ENCODE peak calls at places on chromosomes 4 and X, in four cellular contexts. One of them, this sample, is unnamed.

GRCh38 chr4:36386691-36387090 is 105.3 kb downstream of the DTHD1 start:
- DNase-seq in GM12865: no peak
- DNase-seq in heart left ventricle: no peak
- DNase-seq in dorsolateral prefrontal cortex: no peak
- DNase-seq in this sample: no peak

GRCh38 chr4:113935190-113935589 is 44.3 kb downstream of the ARSJ start:
- DNase-seq in heart left ventricle: no peak
- DNase-seq in dorsolateral prefrontal cortex: no peak
- DNase-seq in GM12865: no peak
- DNase-seq in this sample: no peak

GRCh38 chrX:69065451-69065850 is 99.8 kb downstream of the PJA1 start:
- DNase-seq in GM12865: no peak
- DNase-seq in heart left ventricle: no peak
- DNase-seq in dorsolateral prefrontal cortex: no peak
- DNase-seq in this sample: no peak

GRCh38 chr4:72340803-72341431 is 228.1 kb downstream of the ADAMTS3 start:
- DNase-seq in dorsolateral prefrontal cortex: no peak
- DNase-seq in GM12865: no peak
- DNase-seq in heart left ventricle: no peak
- DNase-seq in this sample: no peak

GRCh38 chr4:25144870-25145481 is 15.3 kb downstream of the SEPSECS start:
- DNase-seq in GM12865: peak; percentile 17
- DNase-seq in heart left ventricle: no peak
- DNase-seq in dorsolateral prefrontal cortex: no peak
- DNase-seq in this sample: peak; percentile 30

GRCh38 chr4:74969507-74970474 is 36.9 kb downstream of the PARM1 start:
- DNase-seq in dorsolateral prefrontal cortex: no peak
- DNase-seq in heart left ventricle: peak; percentile 50
- DNase-seq in GM12865: no peak
- DNase-seq in this sample: no peak

GRCh38 chr4:31518796-31519250 is 798.7 kb downstream of the PCDH7 start:
- DNase-seq in dorsolateral prefrontal cortex: no peak
- DNase-seq in GM12865: no peak
- DNase-seq in heart left ventricle: no peak
- DNase-seq in this sample: no peak

GRCh38 chr4:37780444-37781133 is 45.9 kb upstream of the PGM2 start:
- DNase-seq in heart left ventricle: no peak
- DNase-seq in GM12865: peak; percentile 51
- DNase-seq in dorsolateral prefrontal cortex: no peak
- DNase-seq in this sample: no peak

GRCh38 chr4:11354531-11354930 is 74.2 kb downstream of the HS3ST1 start:
- DNase-seq in heart left ventricle: no peak
- DNase-seq in GM12865: no peak
- DNase-seq in dorsolateral prefrontal cortex: no peak
- DNase-seq in this sample: no peak

GRCh38 chrX:112698946-112699345 is 19.2 kb upstream of the LHFPL1 start:
- DNase-seq in dorsolateral prefrontal cortex: no peak
- DNase-seq in heart left ventricle: no peak
- DNase-seq in GM12865: no peak
- DNase-seq in this sample: no peak

GRCh38 chr4:108850407-108850709 is 87.5 kb upstream of the ETNPPL start:
- DNase-seq in heart left ventricle: no peak
- DNase-seq in GM12865: no peak
- DNase-seq in dorsolateral prefrontal cortex: no peak
- DNase-seq in this sample: no peak

GRCh38 chr4:42750831-42751230 is 93.9 kb upstream of the ATP8A1 start:
- DNase-seq in GM12865: no peak
- DNase-seq in dorsolateral prefrontal cortex: no peak
- DNase-seq in heart left ventricle: no peak
- DNase-seq in this sample: no peak

GRCh38 chrX:155718964-155719586 is 106.3 kb upstream of the TMLHE start:
- DNase-seq in GM12865: no peak
- DNase-seq in dorsolateral prefrontal cortex: no peak
- DNase-seq in heart left ventricle: peak; percentile 46
- DNase-seq in this sample: no peak

GRCh38 chr4:15262396-15262795 is 165.4 kb upstream of the C1QTNF7 start:
- DNase-seq in heart left ventricle: no peak
- DNase-seq in GM12865: no peak
- DNase-seq in dorsolateral prefrontal cortex: no peak
- DNase-seq in this sample: no peak

GRCh38 chrX:25600776-25601175 is 537.4 kb upstream of the MAGEB18 start:
- DNase-seq in dorsolateral prefrontal cortex: no peak
- DNase-seq in GM12865: no peak
- DNase-seq in heart left ventricle: no peak
- DNase-seq in this sample: no peak

GRCh38 chrX:112819013-112819635 is 21.5 kb downstream of the AMOT start:
- DNase-seq in heart left ventricle: no peak
- DNase-seq in dorsolateral prefrontal cortex: no peak
- DNase-seq in GM12865: no peak
- DNase-seq in this sample: no peak

GRCh38 chrX:20653070-20653469 is 386.4 kb upstream of the RPS6KA3 start:
- DNase-seq in dorsolateral prefrontal cortex: no peak
- DNase-seq in GM12865: no peak
- DNase-seq in heart left ventricle: no peak
- DNase-seq in this sample: no peak

GRCh38 chr4:147927377-147928137 is 195.7 kb downstream of the ARHGAP10 start:
- DNase-seq in GM12865: no peak
- DNase-seq in dorsolateral prefrontal cortex: no peak
- DNase-seq in heart left ventricle: peak; percentile 66
- DNase-seq in this sample: no peak

GRCh38 chr4:147923854-147924253 is 192.0 kb downstream of the ARHGAP10 start:
- DNase-seq in heart left ventricle: no peak
- DNase-seq in GM12865: no peak
- DNase-seq in dorsolateral prefrontal cortex: no peak
- DNase-seq in this sample: peak; percentile 19

GRCh38 chr4:147928400-147928799 is 196.5 kb downstream of the ARHGAP10 start:
- DNase-seq in dorsolateral prefrontal cortex: no peak
- DNase-seq in GM12865: no peak
- DNase-seq in heart left ventricle: no peak
- DNase-seq in this sample: no peak

GRCh38 chr4:147924604-147925412 is 192.9 kb downstream of the ARHGAP10 start:
- DNase-seq in GM12865: no peak
- DNase-seq in dorsolateral prefrontal cortex: no peak
- DNase-seq in heart left ventricle: no peak
- DNase-seq in this sample: peak; percentile 16
- TF ChIP-seq CTCF in GM12865: peak; percentile 15
- TF ChIP-seq CTCF in dorsolateral prefrontal cortex: peak; percentile 43
- TF ChIP-seq CTCF in heart left ventricle: peak; percentile 57
- TF ChIP-seq CTCF in this sample: peak; percentile 53

GRCh38 chr4:163493643-163494359 is 689 bp upstream of the TMA16 start:
- DNase-seq in dorsolateral prefrontal cortex: no peak
- DNase-seq in heart left ventricle: peak; percentile 28
- DNase-seq in GM12865: peak; percentile 86
- DNase-seq in this sample: peak; percentile 48
- TF ChIP-seq CTCF in dorsolateral prefrontal cortex: no peak
- TF ChIP-seq CTCF in heart left ventricle: no peak
- TF ChIP-seq CTCF in GM12865: no peak
- TF ChIP-seq CTCF in this sample: no peak

GRCh38 chrX:38327007-38327774 is at the start of gene RPGR:
- DNase-seq in GM12865: peak; percentile 95
- DNase-seq in dorsolateral prefrontal cortex: peak; percentile 91
- DNase-seq in heart left ventricle: peak; percentile 94
- DNase-seq in this sample: peak; percentile 90

GRCh38 chrX:38326086-38326485 is 1.2 kb downstream of the RPGR start:
- DNase-seq in GM12865: no peak
- DNase-seq in dorsolateral prefrontal cortex: no peak
- DNase-seq in heart left ventricle: no peak
- DNase-seq in this sample: no peak

GRCh38 chrX:38332505-38332904 is 5.2 kb upstream of the RPGR start:
- DNase-seq in GM12865: peak; percentile 64
- DNase-seq in dorsolateral prefrontal cortex: no peak
- DNase-seq in heart left ventricle: no peak
- DNase-seq in this sample: no peak

GRCh38 chrX:38327775-38328081 is 419 bp upstream of the RPGR start:
- DNase-seq in GM12865: no peak
- DNase-seq in heart left ventricle: no peak
- DNase-seq in dorsolateral prefrontal cortex: no peak
- DNase-seq in this sample: no peak
- TF ChIP-seq CTCF in GM12865: no peak
- TF ChIP-seq CTCF in heart left ventricle: peak; percentile 6
- TF ChIP-seq CTCF in dorsolateral prefrontal cortex: no peak
- TF ChIP-seq CTCF in this sample: no peak

DNA sequence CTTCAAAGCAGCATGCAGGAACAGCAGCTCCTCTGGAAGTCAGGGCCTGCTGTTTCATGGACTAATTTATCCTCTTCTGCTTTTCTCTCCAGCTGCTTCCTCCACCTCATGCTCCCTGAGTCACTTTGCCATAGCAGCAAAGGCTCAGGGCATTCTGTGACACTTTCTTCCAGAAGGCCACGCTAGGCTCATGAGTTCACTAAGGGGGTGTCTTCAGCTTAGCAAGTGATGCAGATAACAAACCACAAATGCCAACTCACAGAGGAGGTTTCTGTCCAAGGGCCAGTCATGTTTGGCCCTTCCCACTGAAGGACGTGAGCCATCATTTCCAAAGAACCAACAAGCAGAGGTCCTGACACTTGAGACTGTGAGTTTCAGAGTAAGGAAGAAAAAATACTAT is 200.2 kb downstream of the ADGRA3 start:
- DNase-seq in heart left ventricle: no peak
- DNase-seq in GM12865: no peak
- DNase-seq in dorsolateral prefrontal cortex: no peak
- DNase-seq in this sample: no peak
- TF ChIP-seq CTCF in heart left ventricle: no peak
- TF ChIP-seq CTCF in GM12865: no peak
- TF ChIP-seq CTCF in dorsolateral prefrontal cortex: no peak
- TF ChIP-seq CTCF in this sample: no peak

This sample was measured in GM10248.